ENCODE peak calls at places on chromosomes 16 and 17, in nine cellular contexts. Z, F, A, X, B, V, P, C and S are unnamed samples.

GRCh38 chr16:29743827-29744531 is 1.8 kb downstream of the C16orf54 start:
- DNase-seq in A (no peak), P (no peak), C (no peak), Z (peak; percentile 21), X (no peak), F (no peak), B (no peak), V (peak; percentile 24), S (no peak)

GRCh38 chr17:58184308-58184985 is 8.1 kb upstream of the EPX start:
- DNase-seq in V (no peak), B (peak; percentile 71), F (no peak), Z (no peak), A (peak; percentile 88), P (no peak), C (no peak), X (no peak), S (peak; percentile 87)

GRCh38 chr17:15483416-15483815 is 16.0 kb upstream of the CDRT4 start:
- DNase-seq in P (no peak), B (no peak), F (no peak), C (no peak), V (no peak), Z (no peak), X (no peak), A (no peak), S (no peak)

GRCh38 chr16:1296688-1297412 is 12.6 kb upstream of the UBE2I start:
- DNase-seq in Z (no peak), A (no peak), C (peak; percentile 31), B (peak; percentile 97), F (no peak), P (no peak), X (peak; percentile 77), V (no peak), S (peak; percentile 94)

GRCh38 chr16:28326881-28327610 is 34.7 kb downstream of the SBK1 start:
- DNase-seq in C (peak; percentile 30), F (peak; percentile 66), V (peak; percentile 56), B (peak; percentile 54), P (peak; percentile 32), A (peak; percentile 25), X (no peak), Z (peak; percentile 61), S (peak; percentile 50)

GRCh38 chr17:5942687-5943086 is 127.5 kb upstream of the WSCD1 start:
- DNase-seq in B (no peak), V (no peak), P (no peak), Z (no peak), X (no peak), C (no peak), A (no peak), F (no peak), S (no peak)

GRCh38 chr16:85715169-85716015 is 26.6 kb upstream of the GINS2 start:
- DNase-seq in Z (no peak), V (no peak), F (no peak), X (peak; percentile 51), B (no peak), A (no peak), P (peak; percentile 95), C (peak; percentile 96), S (peak; percentile 45)

GRCh38 chr17:32388613-32389459 is 38.9 kb downstream of the ZNF207 start:
- DNase-seq in X (no peak), Z (no peak), F (no peak), P (no peak), C (no peak), A (no peak), B (no peak), V (no peak), S (no peak)

GRCh38 chr16:19008245-19008644 is 24.5 kb downstream of the TMC7 start:
- DNase-seq in Z (no peak), F (no peak), C (no peak), A (no peak), P (no peak), X (no peak), B (peak; percentile 56), V (no peak), S (peak; percentile 93)

GRCh38 chr17:77867308-77867781 is 91.2 kb upstream of the TNRC6C start:
- DNase-seq in V (no peak), A (no peak), P (no peak), X (no peak), F (no peak), C (no peak), B (no peak), Z (no peak), S (no peak)

GRCh38 chr17:20170085-20170484 is 160.9 kb downstream of the SPECC1 start:
- DNase-seq in F (no peak), A (no peak), P (no peak), B (no peak), Z (no peak), X (no peak), C (no peak), V (no peak), S (no peak)

GRCh38 chr16:17270683-17271109 is 200.1 kb downstream of the XYLT1 start:
- DNase-seq in F (peak; percentile 22), V (no peak), X (no peak), Z (no peak), B (no peak), P (peak; percentile 52), C (peak; percentile 12), A (no peak), S (no peak)

GRCh38 chr17:55303701-55304145 is 39.0 kb downstream of the HLF start:
- DNase-seq in V (no peak), X (no peak), Z (no peak), B (peak; percentile 7), C (no peak), F (no peak), P (no peak), A (no peak), S (peak; percentile 88)

GRCh38 chr16:5506021-5506420 is 408.4 kb upstream of the EEF2KMT start:
- DNase-seq in B (no peak), A (no peak), Z (no peak), C (no peak), F (no peak), X (no peak), P (no peak), V (no peak), S (no peak)

GRCh38 chr16:24540575-24541240 is 1.3 kb downstream of the RBBP6 start:
- DNase-seq in Z (no peak), B (peak; percentile 23), V (peak; percentile 10), C (peak; percentile 55), P (peak; percentile 20), X (no peak), A (peak; percentile 14), F (peak; percentile 53), S (peak; percentile 45)

GRCh38 chr17:72205357-72205756 is 84.5 kb downstream of the SOX9 start:
- DNase-seq in A (no peak), V (no peak), P (no peak), X (no peak), C (no peak), Z (no peak), F (no peak), B (no peak), S (no peak)

GRCh38 chr16:74723224-74723623 is 22.6 kb upstream of the MLKL start:
- DNase-seq in C (no peak), P (no peak), B (no peak), Z (no peak), A (no peak), F (no peak), X (no peak), V (no peak), S (no peak)

GRCh38 chr17:81237591-81238489 is 1.0 kb downstream of the TEPSIN start:
- DNase-seq in A (no peak), X (no peak), F (no peak), B (peak; percentile 28), C (peak; percentile 37), V (no peak), Z (no peak), P (no peak), S (no peak)

GRCh38 chr16:74480150-74481029 is 59.1 kb upstream of the CLEC18B start:
- DNase-seq in V (no peak), B (peak; percentile 74), F (peak; percentile 56), Z (no peak), P (no peak), A (no peak), X (no peak), C (no peak), S (peak; percentile 67)